ENCODE peak calls at places on chromosomes 4 and X, in nine cellular contexts. F is endothelial cell of umbilical vein, A is astrocyte, Y is OCI-LY7, Z is PC-3, W is H1, T is HepG2, G is MM.1S, N is PC-9. S is an unnamed sample. For H4K20me1 and H3K4me1, the result is how much of the 10 kb centered on the place peaks cover.

GRCh38 chrX:50877310-50877709 is 33.2 kb upstream of the BMP15 start:
- DNase-seq in F (no peak), A (peak), Y (no peak), Z (peak), W (no peak), T (no peak), G (no peak), N (no peak), S (no peak)

GRCh38 chrX:12681047-12681446 is 110.2 kb upstream of the PRPS2 start:
- DNase-seq in F (no peak), A (no peak), Y (no peak), Z (no peak), W (no peak), T (no peak), G (no peak), N (no peak), S (no peak)

GRCh38 chr4:128955751-128956150 is 137.6 kb downstream of the SCLT1 start:
- DNase-seq in F (peak), A (no peak), Y (no peak), Z (no peak), W (no peak), T (no peak), G (no peak), N (no peak), S (no peak)

GRCh38 chr4:94621491-94622080 is 136.2 kb upstream of the BMPR1B start:
- DNase-seq in F (peak), A (no peak), Y (peak), Z (peak), W (no peak), T (peak), G (peak), N (no peak), S (peak)

GRCh38 chr4:27684501-27685077 is 823.9 kb downstream of the STIM2 start:
- DNase-seq in F (peak), A (peak), Y (peak), Z (peak), W (peak), T (peak), G (peak), N (peak), S (peak)

GRCh38 chrX:9847071-9847470 is 60.8 kb downstream of the SHROOM2 start:
- DNase-seq in F (peak), A (peak), Y (no peak), Z (peak), W (no peak), T (peak), G (no peak), N (peak), S (peak)

GRCh38 chrX:56733459-56734046 is 4.5 kb downstream of the NBDY start:
- DNase-seq in F (peak), A (no peak), Y (peak), Z (peak), W (peak), T (peak), G (peak), N (peak), S (peak)

GRCh38 chrX:149837639-149838038 is 43.3 kb upstream of the MAGEA8 start:
- DNase-seq in F (no peak), A (no peak), Y (no peak), Z (no peak), W (no peak), T (no peak), G (no peak), N (no peak), S (no peak)

GRCh38 chr4:141853091-141853734 is 216.8 kb downstream of the IL15 start:
- DNase-seq in F (no peak), A (no peak), Y (no peak), Z (peak), W (no peak), T (no peak), G (no peak), N (peak), S (peak)

GRCh38 chr4:37967749-37968148 is 7.6 kb downstream of the PTTG2 start:
- DNase-seq in F (no peak), A (no peak), Y (no peak), Z (peak), W (no peak), T (peak), G (no peak), N (no peak), S (peak)

GRCh38 chrX:74251006-74251930 is 52.7 kb upstream of the ZCCHC13 start:
- DNase-seq in F (peak), A (peak), Y (no peak), Z (peak), W (no peak), T (peak), G (no peak), N (peak), S (peak)

GRCh38 chr4:137823007-137823406 is 290.7 kb upstream of the PCDH18 start:
- DNase-seq in F (no peak), A (no peak), Y (no peak), Z (no peak), W (no peak), T (no peak), G (no peak), N (no peak), S (no peak)

GRCh38 chr4:154490261-154490588 is 1.4 kb downstream of the DCHS2 start:
- DNase-seq in F (no peak), A (no peak), Y (no peak), Z (no peak), W (no peak), T (no peak), G (no peak), N (no peak), S (peak)

GRCh38 chrX:70479970-70480659 is 35.5 kb downstream of the DLG3 start:
- DNase-seq in F (peak), A (no peak), Y (no peak), Z (peak), W (no peak), T (no peak), G (no peak), N (peak), S (peak)
- H4K20me1 ChIP-seq in F (under half), A (under half), Y (under half), Z (under half), W (under half), T (under half), G (under half), N (under half), S (under half)

GRCh38 chr4:109739547-109739946 is 9.7 kb upstream of the PLA2G12A start:
- DNase-seq in F (no peak), A (no peak), Y (no peak), Z (no peak), W (no peak), T (no peak), G (no peak), N (no peak), S (no peak)
- H3K4me1 ChIP-seq in F (under half), A (under half), Y (under half), Z (under half), W (under half), T (under half), G (under half), N (under half), S (under half)

GRCh38 chrX:108070891-108071290 is 20.5 kb downstream of the PSMD10 start:
- DNase-seq in F (peak), A (peak), Y (no peak), Z (peak), W (no peak), T (no peak), G (no peak), N (peak), S (no peak)
- H3K4me3 ChIP-seq in F (no peak), A (no peak), Y (no peak), Z (no peak), W (no peak), T (no peak), G (no peak), N (no peak), S (no peak)

GRCh38 chr4:87551361-87551760 is 22.2 kb upstream of the SPARCL1 start:
- DNase-seq in F (no peak), A (no peak), Y (no peak), Z (no peak), W (no peak), T (no peak), G (no peak), N (no peak), S (no peak)

GRCh38 chr4:87553182-87553581 is 24.0 kb upstream of the SPARCL1 start:
- DNase-seq in F (no peak), A (no peak), Y (no peak), Z (no peak), W (no peak), T (no peak), G (no peak), N (no peak), S (no peak)

GRCh38 chr4:87559090-87559837 is 30.1 kb upstream of the SPARCL1 start:
- DNase-seq in F (no peak), A (no peak), Y (peak), Z (peak), W (peak), T (no peak), G (peak), N (peak), S (no peak)

GRCh38 chr4:87557348-87557747 is 28.2 kb upstream of the SPARCL1 start:
- DNase-seq in F (no peak), A (no peak), Y (no peak), Z (peak), W (no peak), T (no peak), G (no peak), N (no peak), S (no peak)

DNA sequence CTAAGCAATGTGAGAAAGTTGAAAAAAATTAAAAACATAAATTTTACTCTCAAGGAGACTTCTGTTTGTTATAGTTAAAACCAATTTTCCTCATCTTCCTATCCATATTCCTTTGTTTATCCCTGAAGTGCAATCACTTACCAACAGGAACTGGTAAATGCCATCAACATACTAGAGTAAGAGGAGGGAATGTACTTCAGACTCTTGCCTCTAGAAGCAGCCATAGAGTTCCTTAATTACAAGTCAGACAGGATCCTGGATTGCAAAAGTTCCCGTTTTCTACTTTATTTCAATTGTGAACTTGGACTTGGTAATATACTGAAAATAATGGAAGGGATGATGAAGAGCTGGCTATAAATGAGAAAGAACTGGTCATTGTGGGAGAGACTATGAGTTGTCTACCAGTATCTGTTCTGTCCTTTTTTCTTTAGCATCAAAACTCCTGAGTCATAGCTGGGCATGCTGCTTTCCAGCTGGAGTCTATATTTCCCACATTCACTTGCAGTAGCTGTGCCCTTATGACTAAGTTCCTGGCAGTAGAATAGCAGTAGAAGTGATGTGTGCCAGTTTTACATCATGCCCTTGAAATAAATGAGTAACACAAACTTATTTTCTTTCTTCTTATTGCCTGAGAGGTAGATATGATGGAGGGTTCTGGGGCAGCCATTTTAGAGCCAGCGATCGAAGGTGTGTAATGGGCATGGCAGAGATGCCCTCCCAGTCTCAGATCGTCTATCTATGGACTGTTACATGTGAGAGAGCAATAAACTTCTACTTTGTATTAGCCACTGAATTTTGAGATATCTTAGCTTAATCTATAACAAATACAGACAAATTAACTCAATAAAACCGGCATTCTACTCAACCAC is 26.8 kb upstream of the SPARCL1 start:
- DNase-seq in F (peak), A (peak), Y (no peak), Z (peak), W (no peak), T (no peak), G (no peak), N (no peak), S (no peak)
- H4K20me1 ChIP-seq in F (under half), A (under half), Y (under half), Z (under half), W (under half), T (under half), G (under half), N (under half), S (under half)

GRCh38 chr4:99816611-99817309 is at the start of gene DAPP1:
- DNase-seq in F (no peak), A (no peak), Y (peak), Z (peak), W (no peak), T (no peak), G (peak), N (peak), S (peak)

GRCh38 chr4:99818661-99819060 is 2.0 kb downstream of the DAPP1 start:
- DNase-seq in F (no peak), A (no peak), Y (no peak), Z (no peak), W (no peak), T (no peak), G (no peak), N (no peak), S (no peak)

GRCh38 chr4:99815597-99816011 is 1.0 kb upstream of the DAPP1 start:
- DNase-seq in F (no peak), A (no peak), Y (peak), Z (peak), W (no peak), T (peak), G (peak), N (peak), S (peak)

GRCh38 chr4:99821918-99822503 is 5.4 kb downstream of the DAPP1 start:
- DNase-seq in F (no peak), A (no peak), Y (peak), Z (no peak), W (no peak), T (no peak), G (peak), N (no peak), S (no peak)

GRCh38 chr4:99817310-99817885 is 771 bp downstream of the DAPP1 start:
- DNase-seq in F (no peak), A (no peak), Y (peak), Z (peak), W (no peak), T (no peak), G (peak), N (peak), S (no peak)
- H3K4me1 ChIP-seq in F (under half), A (under half), Y (half or more), Z (under half), W (under half), T (under half), G (half or more), N (under half), S (under half)

GRCh38 chrX:150954951-150955350 is 28.2 kb upstream of the HMGB3 start:
- DNase-seq in F (no peak), A (no peak), Y (no peak), Z (no peak), W (no peak), T (no peak), G (no peak), N (no peak), S (no peak)
- H3K4me3 ChIP-seq in F (no peak), A (no peak), Y (no peak), Z (no peak), W (no peak), T (no peak), G (no peak), N (no peak), S (no peak)

GRCh38 chr4:1238676-1239000 is 10.3 kb downstream of the CTBP1 start:
- DNase-seq in F (no peak), A (no peak), Y (no peak), Z (no peak), W (no peak), T (no peak), G (no peak), N (no peak), S (no peak)

GRCh38 chr4:1241466-1241935 is 7.4 kb downstream of the CTBP1 start:
- DNase-seq in F (no peak), A (no peak), Y (no peak), Z (no peak), W (no peak), T (no peak), G (no peak), N (no peak), S (no peak)

GRCh38 chr4:1239141-1239948 is 9.6 kb downstream of the CTBP1 start:
- DNase-seq in F (no peak), A (no peak), Y (no peak), Z (no peak), W (no peak), T (no peak), G (no peak), N (no peak), S (no peak)

GRCh38 chr4:1240721-1241465 is 8.0 kb downstream of the CTBP1 start:
- DNase-seq in F (no peak), A (no peak), Y (no peak), Z (no peak), W (no peak), T (no peak), G (no peak), N (no peak), S (no peak)

DNA sequence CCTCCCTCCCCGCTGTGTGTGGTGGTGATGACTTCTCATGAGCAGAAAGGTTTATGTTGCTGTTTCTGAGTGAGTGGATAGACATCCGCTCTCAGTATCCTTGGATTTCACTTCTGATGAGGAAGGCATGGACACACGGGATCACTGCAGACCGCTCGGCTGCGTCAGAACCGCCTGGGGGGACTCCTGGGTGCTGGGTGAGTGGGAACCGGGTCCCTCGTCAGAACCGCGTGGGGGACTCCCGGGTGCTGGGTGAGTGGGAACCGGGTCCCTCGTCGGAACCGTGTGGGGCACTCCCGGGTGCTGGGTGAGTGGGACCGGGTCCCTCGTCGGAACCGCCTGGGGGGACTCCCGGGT is 9.0 kb downstream of the CTBP1 start:
- DNase-seq in F (no peak), A (no peak), Y (no peak), Z (no peak), W (no peak), T (no peak), G (no peak), N (no peak), S (no peak)
- H4K20me1 ChIP-seq in F (under half), A (half or more), Y (under half), Z (under half), W (under half), T (under half), G (under half), N (half or more), S (half or more)

GRCh38 chr4:155921597-155921996 is 18.1 kb downstream of the TDO2 start:
- DNase-seq in F (no peak), A (no peak), Y (no peak), Z (no peak), W (no peak), T (no peak), G (no peak), N (no peak), S (no peak)

GRCh38 chr4:155930330-155930729 is 23.3 kb downstream of the CTSO start:
- DNase-seq in F (no peak), A (no peak), Y (no peak), Z (no peak), W (no peak), T (no peak), G (no peak), N (no peak), S (no peak)

GRCh38 chr4:155929833-155930232 is 23.8 kb downstream of the CTSO start:
- DNase-seq in F (no peak), A (no peak), Y (peak), Z (no peak), W (no peak), T (no peak), G (no peak), N (no peak), S (no peak)

DNA sequence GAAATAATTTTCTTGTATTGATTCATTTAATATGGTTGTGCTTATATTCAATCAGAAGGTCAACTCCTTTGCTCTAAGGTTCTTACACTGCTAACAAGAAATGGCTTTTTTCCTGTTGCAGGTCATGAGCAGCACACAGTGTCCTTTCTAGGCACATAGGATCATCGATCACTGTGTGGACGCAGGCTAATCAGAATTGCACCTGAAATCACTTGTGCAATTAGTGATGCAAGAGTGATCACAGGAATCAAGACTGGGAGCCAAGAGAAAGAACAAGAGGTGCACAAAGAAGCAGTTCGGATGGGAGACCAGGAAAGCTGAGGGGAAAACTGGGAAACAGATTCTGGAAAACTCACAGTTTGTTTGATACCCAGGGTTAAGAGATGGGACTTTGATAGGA is 21.1 kb downstream of the TDO2 start:
- DNase-seq in F (no peak), A (no peak), Y (no peak), Z (no peak), W (no peak), T (no peak), G (no peak), N (no peak), S (no peak)
- H3K4me1 ChIP-seq in F (under half), A (under half), Y (under half), Z (under half), W (under half), T (under half), G (under half), N (under half), S (under half)